ENCODE peak calls at places on chromosomes 12 and 14, in five cellular contexts. N is thoracic aorta, F is activated T-cell treated with anti-CD3 and anti-CD28 coated beads for 48 hours, L is lower leg skin, J is heart left ventricle. W is an unnamed sample.

GRCh38 chr14:94041551-94042346 is 15.6 kb downstream of the OTUB2 start:
- DNase-seq in L (no peak), N (no peak), J (peak; percentile 70), F (no peak), W (no peak)

GRCh38 chr14:73787760-73788508 is 63.7 kb upstream of the PTGR2 start:
- DNase-seq in J (no peak), L (no peak), N (no peak), F (peak; percentile 50), W (peak; percentile 49)

GRCh38 chr14:100522616-100523021 is 64.6 kb downstream of the BEGAIN start:
- DNase-seq in J (no peak), L (peak; percentile 8), N (no peak), F (no peak), W (no peak)

GRCh38 chr14:87834594-87834993 is 158.4 kb downstream of the GALC start:
- DNase-seq in L (no peak), N (no peak), F (no peak), J (no peak), W (no peak)

GRCh38 chr14:77037886-77038511 is 9.5 kb upstream of the IRF2BPL start:
- DNase-seq in L (no peak), J (no peak), F (no peak), N (no peak), W (no peak)

GRCh38 chr14:89618309-89618708 is 201.3 kb upstream of the FOXN3 start:
- DNase-seq in L (no peak), F (no peak), N (no peak), J (no peak), W (peak; percentile 54)

GRCh38 chr12:15472036-15472435 is 149.7 kb downstream of the PTPRO start:
- DNase-seq in F (no peak), J (no peak), N (no peak), L (no peak), W (no peak)

GRCh38 chr12:28089363-28089762 is 100.9 kb upstream of the CCDC91 start:
- DNase-seq in F (no peak), L (no peak), N (no peak), J (no peak), W (no peak)

GRCh38 chr12:121805800-121806555 is 2.2 kb downstream of the SETD1B start:
- DNase-seq in J (no peak), F (no peak), N (no peak), L (no peak), W (no peak)

GRCh38 chr14:95313707-95314106 is 6.0 kb downstream of the CLMN start:
- DNase-seq in L (peak; percentile 74), J (peak; percentile 66), N (no peak), F (no peak), W (peak; percentile 88)

GRCh38 chr14:65804752-65805473 is 392.4 kb downstream of the FUT8 start:
- DNase-seq in F (no peak), J (no peak), N (no peak), L (no peak), W (no peak)

GRCh38 chr12:40947812-40948211 is 240.3 kb upstream of the PDZRN4 start:
- DNase-seq in N (no peak), L (no peak), F (no peak), J (no peak), W (no peak)

GRCh38 chr14:104359969-104360442 is 219.6 kb upstream of the C14orf180 start:
- DNase-seq in L (no peak), F (no peak), N (no peak), J (no peak), W (no peak)

GRCh38 chr14:75648066-75648838 is 12.4 kb downstream of the ERG28 start:
- DNase-seq in L (no peak), J (peak; percentile 67), N (no peak), F (no peak), W (no peak)

GRCh38 chr12:108570743-108571603 is 8.6 kb downstream of the ISCU start:
- DNase-seq in L (no peak), F (no peak), J (no peak), N (no peak), W (no peak)

GRCh38 chr14:71668186-71668912 is 263.9 kb upstream of the RGS6 start:
- DNase-seq in N (no peak), F (no peak), L (no peak), J (no peak), W (no peak)

GRCh38 chr12:111359231-111359913 is 9.5 kb downstream of the PHETA1 start:
- DNase-seq in N (no peak), J (no peak), L (no peak), F (peak; percentile 46), W (no peak)

GRCh38 chr12:39628836-39629235 is 9.2 kb upstream of the ABCD2 start:
- DNase-seq in F (no peak), J (no peak), L (no peak), N (no peak), W (no peak)

GRCh38 chr12:7155471-7156034 is 25.4 kb downstream of the CLSTN3 start:
- DNase-seq in N (no peak), J (no peak), L (no peak), F (no peak), W (no peak)

GRCh38 chr14:61560323-61560722 is 135.0 kb upstream of the HIF1A start:
- DNase-seq in J (no peak), L (no peak), F (no peak), N (no peak), W (no peak)

GRCh38 chr12:48933664-48934311 is 8.5 kb upstream of the FKBP11 start:
- DNase-seq in N (no peak), L (no peak), J (no peak), F (no peak), W (no peak)

GRCh38 chr12:28936221-28936620 is 212.9 kb upstream of the FAR2 start:
- DNase-seq in F (no peak), J (no peak), N (no peak), L (no peak), W (peak; percentile 79)

GRCh38 chr12:132617822-132618682 is 524 bp upstream of the P2RX2 start:
- DNase-seq in N (no peak), F (no peak), J (no peak), L (no peak), W (no peak)

GRCh38 chr14:60164717-60165546 is at the start of gene DHRS7:
- DNase-seq in N (peak; percentile 25), L (peak; percentile 68), F (peak; percentile 72), J (peak; percentile 91), W (peak; percentile 87)